ENCODE peak calls at places on chromosomes 4 and X, in five cellular contexts. J is tibial artery, V is brain microvascular endothelial cell, T is bronchial epithelial cell, F is stomach. H is an unnamed sample.

GRCh38 chrX:44731160-44731559 is 112.7 kb upstream of the DUSP21 start:
- DNase-seq in F (no peak), V (no peak), J (no peak), T (peak), H (no peak)

GRCh38 chrX:38236901-38237615 is 16.4 kb upstream of the SRPX start:
- DNase-seq in J (no peak), F (no peak), V (no peak), T (no peak), H (no peak)

GRCh38 chrX:153214934-153215333 is 35.9 kb downstream of the MAGEA1 start:
- DNase-seq in F (no peak), T (no peak), V (no peak), J (no peak), H (no peak)

GRCh38 chr4:92264163-92264562 is 39.6 kb upstream of the GRID2 start:
- DNase-seq in T (no peak), F (no peak), J (no peak), V (no peak), H (no peak)

GRCh38 chrX:134173541-134174272 is 63.3 kb upstream of the CCDC160 start:
- DNase-seq in T (no peak), J (no peak), F (no peak), V (no peak), H (no peak)

GRCh38 chr4:78645853-78646757 is 94.5 kb downstream of the ANXA3 start:
- DNase-seq in V (peak), F (peak), J (peak), T (peak), H (no peak)

GRCh38 chr4:10098770-10099139 is 17.8 kb downstream of the WDR1 start:
- DNase-seq in T (peak), V (peak), J (no peak), F (no peak), H (no peak)

GRCh38 chrX:139246295-139246694 is 284.2 kb upstream of the F9 start:
- DNase-seq in J (no peak), V (no peak), F (no peak), T (peak), H (no peak)

GRCh38 chr4:158787718-158788441 is 19.1 kb downstream of the FNIP2 start:
- DNase-seq in T (no peak), J (no peak), V (no peak), F (no peak), H (no peak)

GRCh38 chrX:13734278-13735172 is at the start of the genes OFD1 and TRAPPC2:
- DNase-seq in T (peak), F (peak), V (peak), J (peak), H (peak)
- TF ChIP-seq CTCF in T (peak), F (no peak), V (no peak), J (no peak), H (no peak)

GRCh38 chr4:121696641-121697461 is at the start of gene ANXA5:
- DNase-seq in F (peak), T (peak), V (peak), J (peak), H (peak)
- TF ChIP-seq CTCF in F (no peak), T (peak), V (peak), J (no peak), H (no peak)

GRCh38 chr4:155974476-155974749 is 20.7 kb upstream of the CTSO start:
- DNase-seq in J (no peak), T (no peak), V (no peak), F (no peak), H (no peak)

GRCh38 chr4:155973639-155974475 is 20.2 kb upstream of the CTSO start:
- DNase-seq in T (peak), J (no peak), F (no peak), V (no peak), H (no peak)

GRCh38 chr4:155967098-155967497 is 13.4 kb upstream of the CTSO start:
- DNase-seq in F (no peak), V (peak), T (peak), J (no peak), H (no peak)

GRCh38 chr4:155974957-155975356 is 21.3 kb upstream of the CTSO start:
- DNase-seq in J (no peak), T (no peak), V (no peak), F (no peak), H (no peak)

DNA sequence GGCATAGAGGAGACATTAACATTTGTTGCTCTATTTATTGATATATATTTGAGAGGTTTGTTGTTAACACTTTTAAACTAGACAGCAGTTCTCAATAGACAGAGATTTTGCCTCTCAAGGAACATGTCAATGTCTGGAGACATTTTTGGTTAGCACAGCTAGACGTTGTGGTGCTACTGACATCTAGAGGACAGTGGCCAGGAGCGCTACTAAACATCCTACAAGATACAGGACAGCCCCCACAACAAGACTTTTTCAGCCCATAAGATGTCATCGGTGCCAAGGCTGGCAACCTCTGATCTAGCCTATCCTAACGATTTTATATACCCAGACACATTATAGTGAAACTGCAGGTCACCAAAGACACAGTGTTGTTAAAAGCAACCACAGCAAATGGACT is 18.4 kb upstream of the CTSO start:
- DNase-seq in T (peak), V (peak), J (no peak), F (no peak), H (no peak)
- TF ChIP-seq CTCF in T (peak), V (peak), J (no peak), F (no peak), H (no peak)

GRCh38 chr4:136749988-136750387 is 782.3 kb downstream of the PCDH18 start:
- DNase-seq in F (no peak), T (no peak), J (no peak), V (no peak), H (no peak)
- TF ChIP-seq CTCF in F (no peak), T (no peak), J (no peak), V (no peak), H (no peak)

GRCh38 chr4:173317003-173317402 is 17.2 kb downstream of the HMGB2 start:
- DNase-seq in V (no peak), F (no peak), T (no peak), J (no peak), H (no peak)
- TF ChIP-seq CTCF in V (peak), F (no peak), T (no peak), J (no peak), H (no peak)

DNA sequence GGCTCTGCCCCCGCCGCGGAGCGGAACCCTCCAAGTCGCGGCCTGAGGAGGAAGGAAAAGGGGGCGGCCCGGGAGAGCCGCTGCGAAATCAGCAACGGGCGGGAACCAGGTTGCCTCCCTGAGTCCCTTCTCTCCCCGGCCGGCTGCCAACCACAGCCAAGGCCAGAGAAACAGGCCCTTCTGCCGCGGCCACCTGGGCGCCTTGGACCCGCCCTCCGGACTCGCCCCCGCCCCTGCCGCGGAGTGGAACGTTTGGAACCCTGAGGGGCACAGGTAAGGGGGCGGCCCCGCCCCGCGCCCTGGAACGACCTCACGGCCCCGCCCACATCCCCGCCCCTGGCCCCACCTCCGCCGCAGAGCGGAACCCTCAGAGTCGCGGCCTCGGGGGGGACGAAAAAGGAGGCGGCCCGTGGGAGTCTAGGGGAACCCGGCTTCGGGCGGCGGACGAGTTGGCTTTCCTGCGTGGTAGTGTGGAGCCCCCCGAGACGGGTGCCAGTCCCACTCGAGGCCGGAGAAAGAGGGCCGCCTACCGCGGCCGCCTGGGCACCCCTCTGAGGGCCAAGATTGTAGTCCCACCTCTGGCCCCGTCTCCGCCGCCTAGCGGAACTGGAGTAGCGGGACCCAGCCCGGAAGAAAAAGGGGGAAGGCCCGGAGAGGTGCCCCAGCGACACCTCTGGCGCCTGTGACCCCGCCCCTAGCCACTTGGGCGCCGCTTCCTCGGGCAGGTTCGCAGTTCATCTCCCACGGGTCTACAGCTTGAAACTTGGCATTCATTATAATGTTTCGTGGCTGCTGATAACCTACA is 669 bp upstream of the PHKA2 start:
- DNase-seq in T (peak), F (peak), J (peak), V (peak), H (peak)
- TF ChIP-seq CTCF in T (peak), F (peak), J (peak), V (peak), H (no peak)

GRCh38 chr4:180057891-180058643 is 2185.1 kb upstream of the TENM3 start:
- DNase-seq in J (no peak), F (no peak), T (no peak), V (no peak), H (peak)

GRCh38 chr4:180059216-180059881 is 2183.9 kb upstream of the TENM3 start:
- DNase-seq in T (no peak), V (no peak), J (no peak), F (no peak), H (peak)

GRCh38 chr4:180057198-180057821 is 2185.9 kb upstream of the TENM3 start:
- DNase-seq in V (no peak), T (no peak), F (no peak), J (no peak), H (no peak)

GRCh38 chr4:180058731-180059215 is 2184.4 kb upstream of the TENM3 start:
- DNase-seq in J (no peak), V (no peak), T (no peak), F (no peak), H (peak)

DNA sequence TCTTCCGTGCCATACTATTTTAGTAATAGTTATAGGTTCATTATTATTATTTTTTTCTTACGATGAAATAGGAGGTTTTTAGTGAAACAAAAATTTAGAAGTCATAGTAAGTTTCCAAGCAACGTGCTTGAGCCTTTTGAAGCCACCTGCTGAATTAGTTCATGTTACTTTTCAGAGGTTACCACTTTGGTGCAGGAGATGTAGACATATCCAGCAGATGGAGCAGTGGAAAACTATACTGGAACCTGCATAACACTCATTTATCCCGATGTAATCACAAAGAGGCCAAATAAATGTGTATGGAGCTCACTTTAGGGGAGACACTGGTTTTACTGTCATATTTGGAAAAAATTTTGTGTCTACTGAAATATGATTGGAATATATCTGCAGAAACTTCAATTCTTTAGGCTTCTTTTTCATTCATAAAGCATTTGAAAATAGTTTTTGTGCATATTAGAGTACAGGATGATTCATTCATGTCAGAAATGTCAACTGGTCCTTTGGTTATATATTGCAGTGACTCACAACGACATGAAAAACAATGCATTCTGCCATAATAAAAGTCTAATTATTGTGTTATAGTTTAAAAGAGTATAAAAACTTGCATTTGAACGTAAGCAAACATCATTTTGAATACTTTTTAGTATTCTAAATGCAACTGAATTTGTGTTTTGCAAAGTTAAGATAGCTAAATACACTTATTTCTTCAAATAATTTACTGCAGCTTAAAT is 2182.9 kb upstream of the TENM3 start:
- DNase-seq in F (no peak), J (no peak), V (no peak), T (peak), H (no peak)
- TF ChIP-seq CTCF in F (no peak), J (no peak), V (peak), T (no peak), H (no peak)

GRCh38 chr4:52015366-52015765 is 4.8 kb downstream of the LRRC66 start:
- DNase-seq in V (no peak), T (no peak), J (no peak), F (no peak), H (no peak)
- TF ChIP-seq CTCF in V (peak), T (no peak), J (no peak), F (no peak), H (no peak)